ENCODE peak calls at places on chromosomes 5 and 9, in seven cellular contexts. W, B, O, T, F, G and U are unnamed samples.

GRCh38 chr9:70480405-70480980 is 66.0 kb upstream of the KLF9 start:
- DNase-seq in G (no peak), T (no peak), W (no peak), O (peak; percentile 70), B (peak; percentile 85), F (peak; percentile 67), U (no peak)

GRCh38 chr9:4177970-4178758 is 121.7 kb downstream of the GLIS3 start:
- DNase-seq in G (no peak), F (no peak), O (no peak), W (no peak), T (no peak), B (no peak), U (no peak)

GRCh38 chr9:16825971-16826370 is 44.5 kb downstream of the BNC2 start:
- DNase-seq in B (no peak), F (no peak), T (peak; percentile 53), O (no peak), G (no peak), W (no peak), U (no peak)

GRCh38 chr5:140240987-140241706 is 61.8 kb downstream of the PFDN1 start:
- DNase-seq in B (peak; percentile 87), T (peak; percentile 95), G (no peak), W (no peak), F (peak; percentile 92), O (peak; percentile 92), U (no peak)

GRCh38 chr5:21058290-21058689 is 1070.3 kb upstream of the CDH18 start:
- DNase-seq in O (no peak), F (no peak), W (no peak), B (no peak), G (no peak), T (no peak), U (no peak)

GRCh38 chr9:33906769-33907168 is 89.8 kb downstream of the UBE2R2 start:
- DNase-seq in T (no peak), G (no peak), F (no peak), B (no peak), O (no peak), W (no peak), U (no peak)

GRCh38 chr5:5306696-5307095 is 115.8 kb upstream of the ICE1 start:
- DNase-seq in T (peak; percentile 85), F (no peak), W (no peak), B (no peak), G (no peak), O (no peak), U (no peak)

GRCh38 chr5:126511961-126512360 is 83.1 kb downstream of the ALDH7A1 start:
- DNase-seq in O (no peak), G (no peak), F (no peak), T (no peak), B (no peak), W (no peak), U (no peak)

GRCh38 chr9:1647776-1648175 is 367.4 kb upstream of the SMARCA2 start:
- DNase-seq in W (no peak), T (no peak), O (no peak), B (no peak), G (no peak), F (no peak), U (no peak)

GRCh38 chr9:33177633-33178032 is 10.5 kb upstream of the B4GALT1 start:
- DNase-seq in W (no peak), F (no peak), O (no peak), G (no peak), T (no peak), B (no peak), U (no peak)

GRCh38 chr5:109005611-109006010 is 257.9 kb downstream of the FER start:
- DNase-seq in B (no peak), G (no peak), W (no peak), O (no peak), T (no peak), F (no peak), U (no peak)

GRCh38 chr5:119275873-119276214 is 80.0 kb upstream of the TNFAIP8 start:
- DNase-seq in O (no peak), F (no peak), W (no peak), G (peak; percentile 75), T (no peak), B (no peak), U (no peak)

GRCh38 chr5:3197237-3197636 is 398.4 kb upstream of the IRX1 start:
- DNase-seq in B (no peak), W (no peak), T (no peak), F (no peak), O (no peak), G (no peak), U (no peak)

GRCh38 chr9:127746959-127747569 is 12.0 kb upstream of the TOR2A start:
- DNase-seq in O (no peak), W (peak; percentile 27), F (no peak), T (no peak), B (no peak), G (no peak), U (peak; percentile 48)

GRCh38 chr5:132254321-132254977 is 3.0 kb upstream of the PDLIM4 start:
- DNase-seq in G (no peak), W (no peak), O (no peak), T (peak; percentile 40), F (peak; percentile 58), B (peak; percentile 76), U (no peak)

GRCh38 chr9:24035816-24036215 is 209.8 kb upstream of the ELAVL2 start:
- DNase-seq in O (no peak), T (no peak), F (no peak), B (no peak), G (no peak), W (no peak), U (no peak)

GRCh38 chr9:129333613-129333960 is 155.5 kb upstream of the IER5L start:
- DNase-seq in T (no peak), O (no peak), F (no peak), W (no peak), G (no peak), B (no peak), U (no peak)

GRCh38 chr5:76716456-76717157 is 681 bp downstream of the F2R start:
- DNase-seq in B (peak; percentile 38), F (peak; percentile 35), W (no peak), G (no peak), O (peak; percentile 44), T (peak; percentile 49), U (no peak)

GRCh38 chr5:176405656-176406435 is 10.5 kb downstream of the CLTB start:
- DNase-seq in T (no peak), O (peak; percentile 64), B (no peak), W (no peak), F (no peak), G (no peak), U (no peak)

GRCh38 chr9:122370303-122370702 is 521 bp upstream of the PTGS1 start:
- DNase-seq in W (no peak), O (no peak), G (peak; percentile 15), F (no peak), T (no peak), B (peak; percentile 40), U (no peak)

GRCh38 chr5:173323121-173323798 is 5.0 kb downstream of the STC2 start:
- DNase-seq in B (no peak), W (no peak), G (no peak), F (no peak), T (no peak), O (no peak), U (no peak)
- H3K36me3 ChIP-seq in B (peaks cover 8% of the 10 kb centered on the region), W (no peaks in the 10 kb centered on the region), G (no peaks in the 10 kb centered on the region), F (no peaks in the 10 kb centered on the region), T (peaks cover 60% of the 10 kb centered on the region), O (no peaks in the 10 kb centered on the region), U (no peaks in the 10 kb centered on the region)

GRCh38 chr5:180644129-180644824 is 5.1 kb downstream of the FLT4 start:
- DNase-seq in W (no peak), G (no peak), B (no peak), T (no peak), F (no peak), O (no peak), U (no peak)

GRCh38 chr5:180646289-180646962 is 3.0 kb downstream of the FLT4 start:
- DNase-seq in O (no peak), B (no peak), W (no peak), F (no peak), G (no peak), T (peak; percentile 45), U (no peak)

GRCh38 chr5:180643191-180643851 is 6.1 kb downstream of the FLT4 start:
- DNase-seq in T (peak; percentile 45), W (no peak), G (no peak), O (no peak), F (no peak), B (no peak), U (peak; percentile 12)

GRCh38 chr5:180645609-180646204 is 3.7 kb downstream of the FLT4 start:
- DNase-seq in T (no peak), B (no peak), O (no peak), F (no peak), G (no peak), W (no peak), U (peak; percentile 15)

DNA sequence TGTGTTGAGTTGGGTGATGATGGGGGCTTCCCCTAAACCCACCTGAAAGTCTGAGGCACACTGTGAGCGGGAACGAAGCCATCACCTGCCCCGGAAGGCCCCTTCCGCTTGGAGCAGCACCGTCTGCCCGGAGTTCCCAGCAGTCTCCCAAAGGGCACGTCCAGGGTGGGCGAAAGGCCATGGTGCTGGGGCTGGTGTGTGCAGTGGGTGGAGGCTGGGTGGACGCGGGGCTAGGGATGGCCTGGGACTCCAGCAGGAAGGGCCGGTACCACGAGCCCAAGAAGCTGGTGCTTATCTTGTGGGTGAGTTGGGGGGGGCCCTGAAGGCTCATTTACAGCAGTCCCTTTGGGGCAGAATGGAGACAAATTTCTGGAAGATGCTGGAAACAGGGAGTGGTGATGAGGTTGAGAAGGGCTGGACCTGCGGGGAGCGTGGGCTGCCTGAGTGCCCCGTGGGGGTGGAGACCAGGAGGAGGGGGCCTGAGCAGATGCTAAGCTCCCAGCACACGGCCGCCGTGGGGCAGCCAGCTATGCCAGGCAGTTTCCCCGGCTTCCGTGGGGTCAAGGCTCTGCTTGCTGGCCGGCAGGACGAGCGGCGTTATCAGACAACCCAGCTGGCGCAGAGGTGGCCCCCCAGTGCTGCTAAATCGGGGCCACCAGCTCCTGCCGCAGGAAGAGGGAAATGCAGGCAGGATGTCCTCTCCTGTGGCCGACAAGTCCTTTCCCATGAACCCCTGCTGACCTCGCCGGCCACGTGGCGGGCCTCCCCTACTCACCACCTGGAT is 4.4 kb downstream of the FLT4 start:
- DNase-seq in T (peak; percentile 44), G (no peak), O (no peak), B (no peak), W (no peak), F (no peak), U (no peak)
- H3K4me3 ChIP-seq in T (no peak overlapping the region), G (no peak overlapping the region), O (no peak overlapping the region), B (no peak overlapping the region), W (no peak overlapping the region), F (no peak overlapping the region), U (no peak overlapping the region)

GRCh38 chr9:90899287-90899686 is 97.7 kb downstream of the SYK start:
- DNase-seq in B (no peak), O (no peak), G (no peak), W (no peak), T (no peak), F (no peak), U (no peak)
- H3K36me3 ChIP-seq in B (no peaks in the 10 kb centered on the region), O (no peaks in the 10 kb centered on the region), G (no peaks in the 10 kb centered on the region), W (no peaks in the 10 kb centered on the region), T (no peaks in the 10 kb centered on the region), F (no peaks in the 10 kb centered on the region), U (no peaks in the 10 kb centered on the region)

GRCh38 chr9:95165004-95165403 is 152.5 kb downstream of the FANCC start:
- DNase-seq in O (no peak), W (no peak), T (no peak), G (no peak), B (no peak), F (no peak), U (no peak)

GRCh38 chr9:95171001-95171400 is 146.5 kb downstream of the FANCC start:
- DNase-seq in O (no peak), B (no peak), F (no peak), W (no peak), G (peak; percentile 34), T (no peak), U (no peak)

GRCh38 chr9:95171596-95171995 is 145.9 kb downstream of the FANCC start:
- DNase-seq in W (no peak), O (no peak), G (no peak), B (no peak), T (no peak), F (no peak), U (no peak)

GRCh38 chr9:95167998-95168397 is 149.5 kb downstream of the FANCC start:
- DNase-seq in O (peak; percentile 75), G (peak; percentile 60), F (peak; percentile 46), W (peak; percentile 35), T (peak; percentile 84), B (no peak), U (peak; percentile 28)
- H3K4me3 ChIP-seq in O (no peak overlapping the region), G (no peak overlapping the region), F (no peak overlapping the region), W (no peak overlapping the region), T (no peak overlapping the region), B (no peak overlapping the region), U (no peak overlapping the region)